ENCODE peak calls at places on chromosome X, in seven cellular contexts. W, F, G, C, K, D and O are unnamed samples.

GRCh38 chrX:86047174-86047991 is at the start of gene CHM:
- DNase-seq in W (peak), F (peak), G (peak), C (no peak), K (peak), D (peak), O (peak)

GRCh38 chrX:149871940-149872339 is 9.0 kb upstream of the MAGEA8 start:
- DNase-seq in W (peak), F (peak), G (peak), C (no peak), K (peak), D (peak), O (peak)

GRCh38 chrX:34382416-34382815 is 250.3 kb upstream of the FAM47A start:
- DNase-seq in W (no peak), F (no peak), G (no peak), C (no peak), K (no peak), D (no peak), O (no peak)

GRCh38 chrX:56761167-56761566 is 32.1 kb downstream of the NBDY start:
- DNase-seq in W (no peak), F (no peak), G (no peak), C (no peak), K (no peak), D (no peak), O (no peak)

GRCh38 chrX:42456301-42456700 is 321.7 kb downstream of the PPP1R2C start:
- DNase-seq in W (no peak), F (no peak), G (no peak), C (no peak), K (no peak), D (no peak), O (no peak)

GRCh38 chrX:27555514-27555913 is 34.6 kb upstream of the DCAF8L2 start:
- DNase-seq in W (no peak), F (peak), G (peak), C (no peak), K (no peak), D (no peak), O (no peak)

GRCh38 chrX:40394302-40394701 is 186.5 kb upstream of the ATP6AP2 start:
- DNase-seq in W (no peak), F (no peak), G (no peak), C (no peak), K (no peak), D (no peak), O (no peak)

GRCh38 chrX:15864629-15865028 is 10.0 kb upstream of the AP1S2 start:
- DNase-seq in W (no peak), F (no peak), G (no peak), C (no peak), K (no peak), D (no peak), O (no peak)

GRCh38 chrX:40471965-40472648 is 108.7 kb upstream of the ATP6AP2 start:
- DNase-seq in W (no peak), F (peak), G (peak), C (no peak), K (peak), D (peak), O (no peak)

GRCh38 chrX:152204919-152205318 is 66.5 kb upstream of the MAGEA10 start:
- DNase-seq in W (no peak), F (no peak), G (no peak), C (no peak), K (no peak), D (no peak), O (no peak)

GRCh38 chrX:53768451-53769246 is 82.1 kb upstream of the HUWE1 start:
- DNase-seq in W (no peak), F (no peak), G (no peak), C (no peak), K (no peak), D (no peak), O (no peak)

GRCh38 chrX:44223150-44223549 is 120.3 kb downstream of the EFHC2 start:
- DNase-seq in W (no peak), F (no peak), G (no peak), C (no peak), K (no peak), D (no peak), O (no peak)

GRCh38 chrX:18146954-18147353 is 73.7 kb downstream of the BEND2 start:
- DNase-seq in W (no peak), F (no peak), G (peak), C (no peak), K (peak), D (no peak), O (no peak)

GRCh38 chrX:130155564-130155963 is 10.1 kb downstream of the AIFM1 start:
- DNase-seq in W (no peak), F (no peak), G (no peak), C (no peak), K (no peak), D (no peak), O (no peak)

GRCh38 chrX:72247206-72247944 is 8.5 kb upstream of the ERCC6L start:
- DNase-seq in W (no peak), F (no peak), G (peak), C (no peak), K (no peak), D (no peak), O (no peak)

GRCh38 chrX:40006025-40007017 is 91.4 kb downstream of the BCOR start:
- DNase-seq in W (no peak), F (peak), G (no peak), C (no peak), K (no peak), D (no peak), O (no peak)

GRCh38 chrX:135591871-135592270 is 71.4 kb downstream of the INTS6L start:
- DNase-seq in W (no peak), F (no peak), G (no peak), C (no peak), K (no peak), D (no peak), O (no peak)

GRCh38 chrX:55240788-55241187 is 20.6 kb downstream of the PAGE5 start:
- DNase-seq in W (no peak), F (no peak), G (no peak), C (no peak), K (no peak), D (no peak), O (no peak)

GRCh38 chrX:74925210-74926088 is at the start of gene NEXMIF:
- DNase-seq in W (peak), F (peak), G (peak), C (no peak), K (no peak), D (no peak), O (peak)

GRCh38 chrX:23403849-23404248 is 69.2 kb downstream of the PTCHD1 start:
- DNase-seq in W (no peak), F (peak), G (no peak), C (no peak), K (no peak), D (no peak), O (no peak)

GRCh38 chrX:45344597-45344996 is 143.9 kb upstream of the DIPK2B start:
- DNase-seq in W (no peak), F (no peak), G (no peak), C (no peak), K (no peak), D (no peak), O (no peak)

GRCh38 chrX:153450114-153450948 is 4.5 kb upstream of the TREX2 start:
- DNase-seq in W (no peak), F (no peak), G (no peak), C (no peak), K (no peak), D (no peak), O (no peak)

GRCh38 chrX:69093960-69094935 is 71.0 kb downstream of the PJA1 start:
- DNase-seq in W (peak), F (peak), G (peak), C (no peak), K (peak), D (no peak), O (peak)

GRCh38 chrX:149865390-149865789 is 15.6 kb upstream of the MAGEA8 start:
- DNase-seq in W (no peak), F (no peak), G (no peak), C (no peak), K (no peak), D (no peak), O (no peak)

GRCh38 chrX:54920610-54921426 is at the start of gene TRO:
- DNase-seq in W (no peak), F (peak), G (no peak), C (no peak), K (no peak), D (no peak), O (no peak)

DNA sequence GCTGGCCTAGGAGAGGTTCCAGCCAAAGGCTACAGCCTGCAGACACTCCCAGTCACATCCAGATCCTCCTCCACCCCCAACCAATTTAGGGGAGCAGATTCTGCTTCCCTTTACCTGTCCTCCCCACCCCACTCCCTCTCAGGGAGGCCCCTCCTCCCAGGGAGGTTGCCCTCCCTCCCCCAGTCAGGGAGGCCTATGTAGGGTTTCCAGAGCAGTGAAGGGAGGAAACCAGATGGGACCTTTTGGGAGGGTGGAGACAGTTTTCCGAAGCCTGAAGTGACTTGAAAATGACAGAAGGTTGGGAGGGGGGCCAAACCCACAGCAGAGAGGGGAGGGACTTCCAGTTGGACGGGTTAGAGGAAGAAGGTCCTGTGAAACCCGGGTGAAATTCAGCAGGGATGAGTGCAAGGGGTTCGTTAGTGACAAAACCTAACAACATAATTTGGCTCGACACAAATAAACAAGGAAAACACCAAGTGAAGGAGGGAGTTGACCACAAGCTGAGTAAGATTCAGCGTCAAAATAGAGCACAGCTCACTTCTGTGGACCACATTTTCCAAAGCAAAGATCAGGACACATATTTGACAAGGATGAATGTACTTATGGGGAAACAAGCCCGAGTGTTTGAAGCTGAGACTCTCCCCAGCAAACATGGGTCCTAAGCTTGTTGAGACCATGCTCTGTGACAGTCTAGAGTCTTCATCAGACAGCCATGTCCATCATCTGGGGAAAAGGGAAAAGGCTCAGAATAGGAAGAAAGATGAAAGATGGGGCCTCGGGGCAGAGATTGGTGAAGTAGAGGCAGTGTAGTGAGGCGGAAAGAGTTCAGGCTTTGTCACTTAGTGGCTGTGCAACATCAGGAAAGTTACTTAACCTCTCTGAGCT is 46.4 kb downstream of the PRPS1 start:
- DNase-seq in W (no peak), F (no peak), G (no peak), C (no peak), K (peak), D (no peak), O (no peak)
- TF ChIP-seq POLR2AphosphoS5 in W (peak), F (no peak), G (no peak), C (no peak), K (no peak), D (no peak), O (no peak)

GRCh38 chrX:87338510-87338909 is 179.1 kb upstream of the KLHL4 start:
- DNase-seq in W (no peak), F (no peak), G (peak), C (no peak), K (peak), D (no peak), O (no peak)
- TF ChIP-seq TAF1 in W (no peak), F (no peak), G (no peak), C (no peak), K (no peak), D (no peak), O (no peak)

GRCh38 chrX:142054094-142054493 is 150.4 kb downstream of the MAGEC1 start:
- DNase-seq in W (no peak), F (no peak), G (no peak), C (no peak), K (no peak), D (no peak), O (no peak)

DNA sequence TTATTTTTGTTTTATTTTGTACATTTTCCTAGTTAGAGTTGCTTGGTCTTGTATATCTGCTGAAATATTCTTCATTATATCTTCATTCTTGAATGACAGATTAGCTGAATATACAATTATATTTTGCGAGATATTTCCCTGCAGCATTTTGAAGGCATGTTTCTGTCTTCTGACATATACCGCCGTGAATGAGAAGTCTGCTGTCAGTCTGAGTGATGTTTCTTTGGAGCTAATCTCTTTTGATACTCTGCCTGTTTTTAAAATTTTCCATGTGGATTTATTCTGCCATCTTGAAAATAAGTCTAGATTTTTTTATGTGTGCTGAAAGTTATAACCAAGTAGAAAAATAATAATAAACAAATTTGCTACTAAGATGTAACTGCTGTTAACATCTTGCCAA is 148.5 kb downstream of the MAGEC1 start:
- DNase-seq in W (no peak), F (no peak), G (no peak), C (no peak), K (no peak), D (no peak), O (no peak)
- TF ChIP-seq POLR2AphosphoS5 in W (no peak), F (no peak), G (no peak), C (no peak), K (no peak), D (no peak), O (no peak)

DNA sequence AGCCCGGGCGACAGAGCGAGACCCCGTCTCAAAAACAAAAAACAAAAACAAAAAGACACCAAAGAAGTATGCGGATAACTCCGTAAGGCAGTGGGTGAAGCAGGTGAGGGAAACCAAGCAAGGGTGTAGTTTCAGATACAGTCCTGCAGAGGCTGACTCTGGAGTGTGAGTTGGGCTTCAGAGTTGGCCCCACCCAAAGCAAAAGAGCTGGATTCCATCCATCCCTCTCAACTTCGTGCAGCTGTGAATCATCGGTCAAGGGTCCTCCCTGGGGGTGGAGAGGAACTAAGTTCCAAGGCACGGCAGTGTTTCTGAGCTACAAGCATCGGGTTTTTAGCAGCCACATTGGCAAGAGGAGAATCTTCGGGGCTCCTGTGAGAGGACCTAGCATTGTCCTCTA is 43.9 kb upstream of the FAM9A start:
- DNase-seq in W (no peak), F (no peak), G (no peak), C (no peak), K (peak), D (no peak), O (no peak)
- TF ChIP-seq TAF1 in W (no peak), F (no peak), G (no peak), C (no peak), K (no peak), D (no peak), O (no peak)

GRCh38 chrX:118497180-118497814 is 1.7 kb downstream of the DOCK11 start:
- DNase-seq in W (no peak), F (no peak), G (peak), C (no peak), K (no peak), D (no peak), O (no peak)

GRCh38 chrX:118496763-118497079 is 1.1 kb downstream of the DOCK11 start:
- DNase-seq in W (no peak), F (no peak), G (no peak), C (no peak), K (no peak), D (no peak), O (no peak)

GRCh38 chrX:118493653-118494297 is 1.8 kb upstream of the DOCK11 start:
- DNase-seq in W (no peak), F (no peak), G (no peak), C (no peak), K (peak), D (no peak), O (no peak)

GRCh38 chrX:118495958-118496762 is 545 bp downstream of the DOCK11 start:
- DNase-seq in W (no peak), F (peak), G (no peak), C (no peak), K (peak), D (no peak), O (peak)

DNA sequence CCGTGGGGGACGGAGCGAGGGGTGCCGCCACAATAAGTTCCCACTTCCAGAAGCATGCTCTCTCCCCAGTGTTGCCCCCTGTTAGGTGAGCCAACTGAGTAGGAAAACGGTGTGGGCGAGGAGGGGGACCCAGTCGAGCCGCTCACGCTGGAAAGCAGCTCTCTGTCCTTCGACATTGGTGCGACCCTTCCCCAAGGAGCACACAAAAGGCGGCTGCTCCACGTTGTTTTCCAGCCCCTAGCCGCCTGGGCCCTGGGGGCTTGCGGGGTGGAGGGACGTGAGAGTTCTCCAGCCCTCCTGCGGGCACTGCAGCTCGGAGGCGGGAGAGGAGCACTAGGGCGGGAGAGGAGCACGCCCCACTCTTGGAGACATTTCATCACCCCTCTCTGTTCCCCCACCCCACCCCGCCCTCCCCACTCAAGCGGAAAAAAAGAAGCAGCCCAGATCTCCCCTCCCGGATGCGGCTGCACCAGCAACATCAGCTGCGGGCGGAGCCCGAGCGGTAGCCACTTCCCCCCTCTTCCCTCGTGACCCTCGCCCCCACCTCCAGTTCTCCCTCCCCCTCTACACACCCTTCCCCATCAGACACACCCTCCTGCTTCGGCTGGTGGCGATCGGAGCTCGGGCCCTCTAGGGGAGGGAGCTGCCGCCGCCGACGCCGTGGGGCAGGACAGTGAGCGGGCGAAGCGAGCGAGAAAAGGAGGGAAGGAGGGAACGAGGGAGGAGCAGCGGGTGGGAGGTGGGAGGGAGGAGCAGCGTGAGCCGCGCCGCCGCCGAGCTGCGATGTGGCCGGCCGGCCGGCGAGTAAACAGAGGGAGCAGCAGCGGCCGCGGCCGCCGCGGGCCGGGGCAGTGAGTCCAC is at the start of gene DOCK11:
- DNase-seq in W (peak), F (peak), G (peak), C (peak), K (peak), D (peak), O (peak)
- TF ChIP-seq POLR2AphosphoS5 in W (no peak), F (no peak), G (no peak), C (no peak), K (no peak), D (no peak), O (no peak)

DNA sequence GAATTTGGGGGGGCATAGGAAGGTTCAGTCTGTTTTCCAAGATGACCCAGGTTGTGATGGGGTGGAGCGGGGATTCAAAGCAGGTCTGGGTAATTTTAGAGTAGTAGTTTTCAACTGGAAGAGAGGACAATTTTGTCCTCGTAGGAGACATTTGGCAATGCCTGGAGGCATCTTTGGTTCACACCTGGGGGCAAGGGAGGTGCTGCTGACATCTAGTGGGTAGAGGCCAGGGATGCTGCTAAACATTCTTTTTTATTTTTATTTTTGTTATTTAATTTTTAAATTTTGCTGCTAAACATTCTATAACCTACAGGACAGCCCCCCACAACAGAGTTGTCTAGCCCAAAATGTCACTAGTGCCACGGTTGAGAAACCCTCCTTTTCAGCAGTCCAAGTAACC is 1.9 kb downstream of the RAB9A start:
- DNase-seq in W (no peak), F (no peak), G (no peak), C (no peak), K (no peak), D (no peak), O (no peak)
- TF ChIP-seq TAF1 in W (no peak), F (no peak), G (no peak), C (no peak), K (no peak), D (no peak), O (no peak)

GRCh38 chrX:104359124-104359523 is 104.4 kb upstream of the ESX1 start:
- DNase-seq in W (no peak), F (no peak), G (no peak), C (no peak), K (no peak), D (no peak), O (no peak)
- TF ChIP-seq POLR2AphosphoS5 in W (no peak), F (no peak), G (no peak), C (no peak), K (no peak), D (no peak), O (no peak)